ENCODE peak calls at places on chromosomes 6 and 20, in five cellular contexts. A is astrocyte, D is fibroblast of lung, O is HCT116, S is H9. U is an unnamed sample.

GRCh38 chr20:13865825-13866351 is 81.1 kb downstream of the NDUFAF5 start:
- DNase-seq in S (no peak), A (peak), D (peak), O (no peak), U (no peak)

GRCh38 chr6:33592280-33592594 is 12.2 kb upstream of the BAK1 start:
- DNase-seq in D (no peak), A (no peak), O (no peak), S (no peak), U (peak)

GRCh38 chr6:112846711-112847110 is 499.6 kb downstream of the RFPL4B start:
- DNase-seq in D (peak), S (no peak), A (no peak), O (no peak), U (no peak)

GRCh38 chr20:561437-562231 is 18.0 kb upstream of the CSNK2A1 start:
- DNase-seq in A (peak), S (peak), D (peak), O (peak), U (peak)

GRCh38 chr20:46731770-46732169 is 22.3 kb downstream of the SLC2A10 start:
- DNase-seq in D (no peak), O (no peak), S (peak), A (no peak), U (no peak)

GRCh38 chr20:51542033-51542893 is at the start of gene NFATC2:
- DNase-seq in D (no peak), A (no peak), S (peak), O (no peak), U (peak)

GRCh38 chr6:165715428-165715827 is 52.4 kb upstream of the PDE10A start:
- DNase-seq in A (no peak), D (no peak), S (no peak), O (no peak), U (no peak)

GRCh38 chr20:50611128-50611810 is 80.1 kb downstream of the RIPOR3 start:
- DNase-seq in D (no peak), O (no peak), S (no peak), A (no peak), U (peak)

GRCh38 chr6:2791124-2792050 is 26.2 kb downstream of the WRNIP1 start:
- DNase-seq in A (peak), D (peak), S (peak), O (peak), U (peak)

GRCh38 chr20:16115891-16116577 is 457.2 kb downstream of the KIF16B start:
- DNase-seq in S (no peak), D (no peak), O (no peak), A (no peak), U (no peak)

GRCh38 chr6:30483677-30484279 is 5.5 kb upstream of the HLA-E start:
- DNase-seq in A (peak), O (peak), S (no peak), D (peak), U (no peak)

GRCh38 chr20:8132632-8133587 is 844 bp downstream of the PLCB1 start:
- DNase-seq in A (no peak), D (peak), O (no peak), S (peak), U (peak)

GRCh38 chr6:111122458-111123286 is 35.4 kb downstream of the SLC16A10 start:
- DNase-seq in O (no peak), S (no peak), A (no peak), D (no peak), U (no peak)

GRCh38 chr20:48025061-48025515 is 239.8 kb upstream of the SULF2 start:
- DNase-seq in S (peak), D (peak), O (no peak), A (peak), U (peak)
- H3K4me2 ChIP-seq in S (no peak), D (no peak), O (no peak), A (peak), U (peak)

DNA sequence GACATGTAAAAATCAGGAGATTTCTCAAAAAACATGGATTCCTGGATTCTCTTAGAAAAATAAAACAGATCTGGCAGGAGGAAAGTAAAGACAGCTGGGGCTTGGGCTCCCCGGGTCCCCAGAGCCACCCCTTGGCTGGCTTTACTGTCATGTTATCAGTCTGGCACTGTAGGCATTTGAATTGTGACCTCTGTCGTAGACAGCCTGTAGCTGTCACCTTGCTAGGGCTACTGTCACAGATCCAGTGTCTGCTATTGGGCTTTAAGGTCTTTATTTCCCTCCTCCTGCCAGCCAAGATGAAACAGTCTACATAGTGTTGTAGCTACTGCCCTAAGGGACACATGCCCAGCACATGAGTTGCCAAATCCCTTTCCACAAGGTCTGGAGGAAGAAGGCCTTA is 37.5 kb downstream of the ABRACL start:
- DNase-seq in A (no peak), D (no peak), O (no peak), S (no peak), U (no peak)
- H3K27ac ChIP-seq in A (no peak), D (no peak), O (no peak), S (no peak), U (no peak)

GRCh38 chr6:35048631-35049083 is 92.5 kb downstream of the TCP11 start:
- DNase-seq in S (peak), O (no peak), D (peak), A (peak), U (peak)

GRCh38 chr6:35046098-35046497 is 95.0 kb downstream of the TCP11 start:
- DNase-seq in D (no peak), S (no peak), O (no peak), A (no peak), U (no peak)

GRCh38 chr6:35048031-35048613 is 93.0 kb downstream of the TCP11 start:
- DNase-seq in O (no peak), D (no peak), A (no peak), S (peak), U (no peak)

GRCh38 chr6:35046862-35047261 is 94.3 kb downstream of the TCP11 start:
- DNase-seq in D (no peak), S (no peak), O (no peak), A (no peak), U (no peak)

GRCh38 chr6:35047265-35048011 is 93.7 kb downstream of the TCP11 start:
- DNase-seq in D (peak), S (no peak), A (peak), O (no peak), U (peak)
- H2AFZ ChIP-seq in D (no peak), S (no peak), A (peak), O (no peak), U (no peak)

GRCh38 chr6:36131517-36132220 is 1.4 kb downstream of the MAPK13 start:
- DNase-seq in S (no peak), D (peak), A (peak), O (no peak), U (peak)

GRCh38 chr6:36135053-36135731 is 4.9 kb downstream of the MAPK13 start:
- DNase-seq in A (no peak), S (no peak), D (no peak), O (no peak), U (no peak)

GRCh38 chr6:36133912-36134311 is 3.6 kb downstream of the MAPK13 start:
- DNase-seq in D (no peak), A (no peak), S (no peak), O (no peak), U (peak)

GRCh38 chr6:36132221-36132895 is 2.0 kb downstream of the MAPK13 start:
- DNase-seq in O (no peak), A (no peak), D (no peak), S (no peak), U (no peak)

DNA sequence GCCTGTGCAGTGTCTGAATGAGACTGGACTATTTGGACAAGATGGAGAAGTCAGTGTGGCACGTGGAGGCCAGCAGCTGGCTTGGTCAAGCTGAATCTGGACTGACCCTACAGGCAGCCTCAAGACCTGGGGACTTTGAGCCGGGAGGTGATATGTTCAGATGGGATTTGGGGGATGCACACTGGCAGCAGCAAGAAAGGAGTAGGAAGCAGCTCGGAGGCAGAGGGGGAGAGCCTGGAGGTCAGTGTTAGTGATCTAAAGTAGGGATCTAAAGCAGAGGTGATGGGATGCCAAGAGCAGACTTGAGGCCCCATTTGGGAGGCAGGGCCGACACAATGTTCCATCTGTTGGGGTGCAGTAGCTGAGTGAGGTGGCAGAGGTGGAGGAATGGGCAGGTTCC is 2.8 kb downstream of the MAPK13 start:
- DNase-seq in O (no peak), A (no peak), D (no peak), S (no peak), U (no peak)
- H3K4me2 ChIP-seq in O (no peak), A (no peak), D (no peak), S (no peak), U (no peak)

GRCh38 chr6:140061422-140062041 is 687.1 kb upstream of the CITED2 start:
- DNase-seq in S (no peak), D (no peak), A (no peak), O (no peak), U (no peak)

GRCh38 chr6:140062042-140063041 is 687.9 kb upstream of the CITED2 start:
- DNase-seq in D (peak), O (no peak), A (peak), S (no peak), U (peak)

GRCh38 chr6:140059947-140060346 is 685.5 kb upstream of the CITED2 start:
- DNase-seq in O (no peak), D (no peak), S (no peak), A (no peak), U (no peak)

GRCh38 chr6:140064371-140064770 is 689.9 kb upstream of the CITED2 start:
- DNase-seq in A (no peak), S (no peak), D (no peak), O (no peak), U (no peak)

DNA sequence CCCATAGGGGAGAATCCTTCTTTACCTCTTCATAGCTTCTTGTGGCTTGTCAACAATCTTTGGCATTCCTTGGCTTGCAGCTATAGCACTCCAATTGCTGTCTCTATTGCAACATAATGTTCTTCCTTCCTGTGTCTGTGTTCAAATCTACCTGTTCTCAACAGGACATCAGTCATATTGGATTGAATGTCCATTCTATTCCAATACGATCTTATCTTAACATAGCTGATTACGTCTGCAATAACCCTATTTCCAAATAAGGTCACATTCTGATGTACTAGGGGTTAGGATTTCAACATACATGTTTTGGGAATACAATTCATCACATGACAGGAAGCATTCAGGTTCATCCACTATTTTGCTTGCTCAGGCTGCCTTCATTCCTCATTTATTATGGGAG is 684.4 kb upstream of the CITED2 start:
- DNase-seq in S (no peak), A (no peak), O (no peak), D (no peak), U (no peak)
- H3K27ac ChIP-seq in S (no peak), A (no peak), O (no peak), D (no peak), U (no peak)

DNA sequence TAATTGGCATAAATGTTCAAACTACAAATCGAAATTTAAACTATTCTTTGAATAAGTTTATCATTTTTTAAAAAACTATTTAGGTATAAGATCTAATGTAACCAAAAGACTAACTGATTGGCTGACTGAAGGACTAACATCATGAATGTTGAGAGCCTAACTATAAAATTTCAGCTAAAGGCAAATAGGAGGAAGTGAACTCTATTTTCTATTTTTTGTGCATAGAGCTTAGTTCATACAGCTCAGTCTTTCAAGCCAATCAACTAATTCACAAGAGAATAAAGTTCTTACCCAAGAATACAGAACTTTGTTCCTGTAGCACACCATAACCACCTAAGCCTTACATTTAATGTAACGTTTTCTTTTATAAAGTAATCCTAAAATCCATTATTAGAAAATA is 46.3 kb upstream of the STXBP5 start:
- DNase-seq in O (no peak), S (no peak), A (no peak), D (no peak), U (no peak)
- H2AFZ ChIP-seq in O (no peak), S (no peak), A (no peak), D (no peak), U (no peak)

U was measured in osteoblast.